ENCODE peak calls at places on chromosomes 16 and 17, in eight cellular contexts. U is tibial nerve, B is body of pancreas, N is thoracic aorta, H is GM06990, K is mammary epithelial cell, D is HFF-Myc, E is AG10803. L is an unnamed sample.

GRCh38 chr16:12215302-12216105 is 239.0 kb downstream of the SNX29 start:
- DNase-seq in U (no peak), B (no peak), N (no peak), H (no peak), K (no peak), D (no peak), E (no peak), L (no peak)

GRCh38 chr17:14904406-14904805 is 360.7 kb downstream of the PMP22 start:
- DNase-seq in U (no peak), B (no peak), N (no peak), H (no peak), K (no peak), D (no peak), E (no peak), L (no peak)

GRCh38 chr16:49441366-49441780 is 67.8 kb downstream of the C16orf78 start:
- DNase-seq in U (no peak), B (peak; percentile 34), N (no peak), H (peak; percentile 84), K (no peak), D (no peak), E (no peak), L (no peak)

GRCh38 chr17:56593741-56594527 is 435 bp downstream of the NOG start:
- DNase-seq in U (no peak), B (peak; percentile 55), N (no peak), H (peak; percentile 39), K (peak; percentile 79), D (no peak), E (peak; percentile 78), L (no peak)

GRCh38 chr16:69466547-69466946 is 42.1 kb downstream of the CYB5B start:
- DNase-seq in U (no peak), B (no peak), N (no peak), H (no peak), K (no peak), D (no peak), E (no peak), L (no peak)

GRCh38 chr16:19710991-19711545 is 7.0 kb downstream of the KNOP1 start:
- DNase-seq in U (no peak), B (peak; percentile 55), N (no peak), H (no peak), K (no peak), D (no peak), E (no peak), L (no peak)

GRCh38 chr16:27720731-27721547 is 171.0 kb downstream of the KATNIP start:
- DNase-seq in U (peak; percentile 32), B (no peak), N (no peak), H (no peak), K (no peak), D (no peak), E (no peak), L (no peak)

GRCh38 chr16:73404001-73404400 is 356.1 kb upstream of the ZFHX3 start:
- DNase-seq in U (no peak), B (no peak), N (no peak), H (no peak), K (no peak), D (no peak), E (no peak), L (no peak)

GRCh38 chr17:77470800-77471733 is 330.3 kb downstream of the SEC14L1 start:
- DNase-seq in U (no peak), B (no peak), N (no peak), H (no peak), K (no peak), D (no peak), E (no peak), L (no peak)

GRCh38 chr17:73900516-73900915 is 256.3 kb upstream of the SDK2 start:
- DNase-seq in U (no peak), B (no peak), N (no peak), H (no peak), K (no peak), D (no peak), E (no peak), L (no peak)

GRCh38 chr17:73899839-73900238 is 255.6 kb upstream of the SDK2 start:
- DNase-seq in U (no peak), B (no peak), N (no peak), H (no peak), K (no peak), D (no peak), E (no peak), L (no peak)

GRCh38 chr17:73901249-73901648 is 257.0 kb upstream of the SDK2 start:
- DNase-seq in U (no peak), B (no peak), N (no peak), H (no peak), K (no peak), D (no peak), E (no peak), L (no peak)

GRCh38 chr17:73902416-73903181 is 258.4 kb upstream of the SDK2 start:
- DNase-seq in U (no peak), B (peak; percentile 25), N (no peak), H (no peak), K (no peak), D (no peak), E (no peak), L (no peak)

GRCh38 chr17:73901661-73902415 is 257.6 kb upstream of the SDK2 start:
- DNase-seq in U (no peak), B (peak; percentile 34), N (no peak), H (no peak), K (peak; percentile 3), D (no peak), E (no peak), L (no peak)
- TF ChIP-seq CTCF in U (no peak), B (no peak), N (no peak), H (no peak), K (no peak), D (no peak), E (no peak), L (no peak)

DNA sequence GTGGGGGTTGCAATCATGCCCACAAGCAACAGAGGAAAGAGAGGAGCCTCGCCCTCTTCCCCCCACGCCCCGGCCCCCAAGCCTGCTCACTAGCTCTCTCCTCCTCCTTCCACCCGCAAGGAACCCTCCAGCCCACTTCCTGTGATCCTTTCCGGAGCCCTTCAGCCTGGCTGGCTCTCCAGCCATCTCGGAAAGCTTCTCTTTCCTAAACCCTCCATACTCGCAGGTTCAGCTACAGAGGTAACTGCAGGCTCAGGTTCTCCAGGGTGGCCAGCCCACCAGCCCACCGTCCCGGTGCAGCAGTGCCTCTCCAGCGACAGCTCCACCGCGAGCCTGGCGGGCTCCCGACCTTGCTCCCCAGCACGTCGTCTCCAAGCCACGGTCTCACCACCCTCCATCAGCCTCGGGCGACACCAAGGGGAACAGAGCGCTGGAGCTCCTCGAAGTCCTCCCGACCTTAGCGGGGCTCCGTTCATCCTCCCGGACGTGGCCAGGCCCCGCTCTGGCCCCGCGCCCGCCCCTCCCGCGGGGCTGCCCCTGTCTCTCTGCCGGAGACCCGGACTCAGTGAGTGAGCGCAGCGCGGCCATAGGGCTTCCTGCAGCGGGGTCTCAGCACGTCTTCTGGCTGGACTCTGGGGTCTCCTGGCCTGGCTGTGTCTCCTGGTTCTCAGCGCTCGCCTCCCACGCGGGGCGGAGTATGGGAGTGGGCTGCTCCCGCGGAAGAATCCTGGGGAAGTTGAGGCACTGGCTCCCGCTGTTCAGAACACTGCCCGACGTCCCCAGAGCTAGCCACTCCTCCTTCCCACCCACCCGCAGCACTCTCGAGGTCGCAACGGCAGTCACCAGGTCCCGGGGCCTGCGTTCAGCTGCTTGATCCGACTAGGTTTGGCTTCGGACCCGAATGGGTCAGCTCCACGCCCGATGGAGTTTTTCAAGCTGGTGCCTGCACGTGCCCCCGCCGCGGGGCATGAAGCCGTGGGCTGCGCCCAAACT is 12.8 kb upstream of the ODF4 start:
- DNase-seq in U (no peak), B (peak; percentile 43), N (no peak), H (no peak), K (no peak), D (no peak), E (peak; percentile 23), L (no peak)
- H3K4me3 ChIP-seq in U (peak overlapping the region; percentile 36), B (no peak overlapping the region), N (peak overlapping the region; percentile 70), H (no peak overlapping the region), K (no peak overlapping the region), D (peak overlapping the region; percentile 43), E (peak overlapping the region; percentile 52), L (peak overlapping the region; percentile 35)

GRCh38 chr16:56312028-56312300 is 113.4 kb downstream of the AMFR start:
- DNase-seq in U (no peak), B (no peak), N (no peak), H (no peak), K (no peak), D (no peak), E (no peak), L (no peak)

GRCh38 chr16:56314244-56314850 is 111.0 kb downstream of the AMFR start:
- DNase-seq in U (no peak), B (no peak), N (no peak), H (no peak), K (no peak), D (no peak), E (no peak), L (no peak)

GRCh38 chr16:56310685-56311084 is 114.7 kb downstream of the AMFR start:
- DNase-seq in U (no peak), B (no peak), N (no peak), H (no peak), K (no peak), D (no peak), E (no peak), L (no peak)

GRCh38 chr16:56312556-56312955 is 112.8 kb downstream of the AMFR start:
- DNase-seq in U (no peak), B (no peak), N (no peak), H (no peak), K (no peak), D (no peak), E (no peak), L (no peak)

DNA sequence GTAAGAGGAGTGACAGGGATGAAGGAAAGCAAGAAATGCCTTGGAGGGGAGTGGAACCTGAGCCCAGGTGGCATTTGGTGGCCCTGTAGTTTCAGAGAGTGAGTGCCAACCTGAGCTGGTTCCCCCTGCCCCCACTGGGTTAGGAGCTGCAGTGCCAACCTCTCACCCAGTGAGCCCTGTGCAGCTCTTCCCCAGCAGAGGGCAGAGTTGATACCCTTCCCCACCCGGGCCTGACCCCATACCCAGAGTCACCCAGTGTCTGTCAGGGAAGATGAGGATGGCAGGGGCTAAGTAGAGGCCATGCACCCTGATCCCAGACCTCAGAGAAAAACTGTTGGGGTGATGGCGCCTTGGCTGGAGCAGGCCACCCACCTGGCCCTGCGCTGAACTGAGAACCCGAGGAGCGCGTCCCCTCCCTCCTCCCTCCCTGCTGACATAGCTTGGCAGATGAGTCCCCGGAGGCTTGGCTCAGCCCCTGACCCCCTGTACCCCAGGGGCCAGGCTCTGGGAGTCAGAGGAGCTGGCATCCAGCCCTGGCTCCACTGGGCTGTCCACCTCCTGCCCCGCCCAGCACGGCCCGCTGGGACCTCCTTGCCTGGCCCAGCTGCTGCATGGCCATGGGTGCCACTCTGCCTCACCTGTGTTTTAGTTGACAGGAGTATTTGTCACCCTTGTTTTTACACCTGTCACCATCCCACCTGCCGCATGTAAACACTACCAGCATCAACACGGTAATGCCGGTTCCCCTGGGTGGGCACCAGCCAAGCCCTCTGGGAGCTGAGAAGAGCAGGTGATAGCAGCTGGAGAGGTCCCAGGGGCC is 113.9 kb downstream of the AMFR start:
- DNase-seq in U (no peak), B (no peak), N (no peak), H (no peak), K (no peak), D (no peak), E (no peak), L (no peak)
- TF ChIP-seq CTCF in U (no peak), B (no peak), N (no peak), H (peak; percentile 35), K (no peak), D (peak; percentile 38), E (no peak), L (no peak)

DNA sequence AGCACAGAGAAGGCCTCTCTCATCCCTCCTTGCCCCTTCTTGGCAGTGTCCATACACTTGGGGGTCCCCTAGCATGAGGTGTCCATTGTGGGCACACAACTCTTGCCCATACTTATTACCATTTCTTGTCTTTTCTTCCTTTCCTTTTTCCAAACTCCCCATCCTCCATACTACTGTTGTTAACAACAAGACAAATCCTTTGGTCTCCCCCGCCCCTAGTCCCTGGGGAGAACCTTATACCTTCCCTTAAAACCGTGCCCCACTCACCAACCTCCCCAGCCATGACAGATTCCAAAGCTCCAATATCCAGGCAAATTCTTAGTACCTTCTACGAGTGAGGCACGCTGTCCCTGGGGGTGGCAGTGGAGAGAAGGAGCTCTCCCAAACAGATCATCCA is 82.9 kb downstream of the GAS7 start:
- DNase-seq in U (no peak), B (no peak), N (no peak), H (no peak), K (no peak), D (no peak), E (no peak), L (no peak)
- H3K4me3 ChIP-seq in U (no peak overlapping the region), B (no peak overlapping the region), N (peak overlapping the region; percentile 56), H (no peak overlapping the region), K (no peak overlapping the region), D (no peak overlapping the region), E (no peak overlapping the region), L (no peak overlapping the region)

L was measured in astrocyte of the cerebellum.